ENCODE peak calls at places on chromosomes 12 and 14, in ten cellular contexts. N, Q, Y, S, F, Z, J, U, H and B are unnamed samples.

GRCh38 chr14:93909429-93910128 is 17.6 kb upstream of the FAM181A start:
- DNase-seq in N (no peak), Q (no peak), Y (no peak), S (peak; percentile 18), F (no peak), Z (no peak), J (peak; percentile 47), U (no peak), H (no peak), B (no peak)

GRCh38 chr12:12207746-12208145 is 59.1 kb downstream of the LRP6 start:
- DNase-seq in N (no peak), Q (no peak), Y (no peak), S (no peak), F (no peak), Z (no peak), J (no peak), U (no peak), H (peak; percentile 25), B (no peak)

GRCh38 chr12:98058838-98059237 is 456.6 kb upstream of the TMPO start:
- DNase-seq in N (no peak), Q (no peak), Y (no peak), S (no peak), F (no peak), Z (no peak), J (no peak), U (no peak), H (no peak), B (no peak)

GRCh38 chr12:5154091-5154490 is 110.4 kb downstream of the KCNA5 start:
- DNase-seq in N (no peak), Q (no peak), Y (no peak), S (no peak), F (no peak), Z (no peak), J (no peak), U (no peak), H (no peak), B (no peak)

GRCh38 chr12:2295941-2296461 is 243.2 kb downstream of the CACNA1C start:
- DNase-seq in N (no peak), Q (no peak), Y (no peak), S (no peak), F (no peak), Z (no peak), J (no peak), U (peak; percentile 10), H (peak; percentile 92), B (peak; percentile 72)

GRCh38 chr14:91108941-91109611 is 4.8 kb upstream of the DGLUCY start:
- DNase-seq in N (no peak), Q (no peak), Y (no peak), S (no peak), F (no peak), Z (no peak), J (peak; percentile 46), U (no peak), H (peak; percentile 48), B (no peak)

GRCh38 chr14:96662116-96662901 is 134.9 kb upstream of the VRK1 start:
- DNase-seq in N (no peak), Q (no peak), Y (peak; percentile 85), S (no peak), F (no peak), Z (no peak), J (no peak), U (no peak), H (no peak), B (no peak)

GRCh38 chr14:81033841-81034240 is 78.4 kb downstream of the TSHR start:
- DNase-seq in N (no peak), Q (no peak), Y (no peak), S (peak; percentile 1), F (no peak), Z (no peak), J (no peak), U (no peak), H (no peak), B (no peak)

GRCh38 chr14:105146976-105147700 is 21.4 kb downstream of the JAG2 start:
- DNase-seq in N (no peak), Q (no peak), Y (no peak), S (no peak), F (no peak), Z (no peak), J (no peak), U (no peak), H (no peak), B (no peak)

GRCh38 chr12:15278816-15279658 is 43.3 kb upstream of the PTPRO start:
- DNase-seq in N (no peak), Q (no peak), Y (no peak), S (no peak), F (no peak), Z (no peak), J (peak; percentile 94), U (peak; percentile 52), H (peak; percentile 95), B (peak; percentile 81)

GRCh38 chr14:65479386-65479785 is 66.9 kb downstream of the FUT8 start:
- DNase-seq in N (no peak), Q (no peak), Y (no peak), S (no peak), F (no peak), Z (no peak), J (no peak), U (no peak), H (no peak), B (no peak)

GRCh38 chr14:90740081-90740480 is 76.1 kb downstream of the TTC7B start:
- DNase-seq in N (no peak), Q (no peak), Y (no peak), S (no peak), F (no peak), Z (no peak), J (peak; percentile 32), U (peak; percentile 37), H (no peak), B (no peak)

GRCh38 chr12:83015390-83016225 is 328.9 kb downstream of the TMTC2 start:
- DNase-seq in N (no peak), Q (no peak), Y (no peak), S (no peak), F (no peak), Z (no peak), J (peak; percentile 79), U (no peak), H (peak; percentile 21), B (no peak)

GRCh38 chr14:94171208-94171607 is 2.9 kb upstream of the PPP4R4 start:
- DNase-seq in N (no peak), Q (no peak), Y (no peak), S (no peak), F (no peak), Z (no peak), J (no peak), U (no peak), H (peak; percentile 70), B (no peak)

GRCh38 chr14:105748204-105748578 is 221.8 kb downstream of the TMEM121 start:
- DNase-seq in N (peak; percentile 43), Q (no peak), Y (no peak), S (no peak), F (no peak), Z (peak; percentile 29), J (no peak), U (no peak), H (no peak), B (peak; percentile 58)

GRCh38 chr14:95046711-95047681 is 110.3 kb downstream of the DICER1 start:
- DNase-seq in N (no peak), Q (no peak), Y (no peak), S (no peak), F (no peak), Z (no peak), J (peak; percentile 24), U (no peak), H (peak; percentile 3), B (peak; percentile 40)

GRCh38 chr14:64931123-64931522 is 11.4 kb downstream of the GPX2 start:
- DNase-seq in N (no peak), Q (no peak), Y (no peak), S (no peak), F (no peak), Z (no peak), J (no peak), U (no peak), H (no peak), B (no peak)

GRCh38 chr12:106239951-106240335 is 7.9 kb downstream of the CKAP4 start:
- DNase-seq in N (no peak), Q (no peak), Y (no peak), S (no peak), F (no peak), Z (no peak), J (no peak), U (peak; percentile 31), H (no peak), B (no peak)

GRCh38 chr12:89319111-89319510 is 33.2 kb downstream of the DUSP6 start:
- DNase-seq in N (no peak), Q (no peak), Y (no peak), S (no peak), F (no peak), Z (no peak), J (no peak), U (peak; percentile 56), H (no peak), B (no peak)

GRCh38 chr12:100295764-100296555 is 29.0 kb downstream of the SCYL2 start:
- DNase-seq in N (no peak), Q (no peak), Y (no peak), S (no peak), F (no peak), Z (no peak), J (no peak), U (no peak), H (peak; percentile 53), B (no peak)